ENCODE peak calls at places on chromosomes 16 and 17, in nine cellular contexts. J, Y, X, K, Z, R, L, M and H are unnamed samples.

GRCh38 chr16:21608647-21609328 is 9.4 kb downstream of the METTL9 start:
- DNase-seq in J (peak; percentile 56), R (no peak), K (no peak), M (peak; percentile 63), Y (no peak), Z (no peak), X (no peak), L (no peak), H (no peak)

GRCh38 chr16:83588070-83588469 is 219.7 kb upstream of the HSBP1 start:
- DNase-seq in Z (peak; percentile 82), M (no peak), K (no peak), Y (no peak), J (no peak), R (peak; percentile 51), L (no peak), X (no peak), H (no peak)

GRCh38 chr16:68539704-68540370 is 746 bp downstream of the ZFP90 start:
- DNase-seq in K (no peak), L (no peak), Y (no peak), X (no peak), Z (no peak), M (no peak), J (no peak), R (no peak), H (no peak)

GRCh38 chr17:30352247-30352814 is 18.5 kb upstream of the TMIGD1 start:
- DNase-seq in X (no peak), L (no peak), K (no peak), Z (no peak), J (no peak), R (no peak), M (peak; percentile 96), Y (no peak), H (no peak)

GRCh38 chr16:26598989-26599785 is 467.5 kb upstream of the C16orf82 start:
- DNase-seq in L (no peak), Z (no peak), R (no peak), K (no peak), M (no peak), X (no peak), J (no peak), Y (no peak), H (no peak)

GRCh38 chr16:50547340-50547865 is 793 bp upstream of the NKD1 start:
- DNase-seq in R (no peak), J (no peak), L (peak; percentile 61), K (no peak), Y (no peak), Z (no peak), M (no peak), X (peak; percentile 56), H (peak; percentile 79)

GRCh38 chr16:87146676-87147075 is 170.5 kb downstream of the C16orf95 start:
- DNase-seq in M (no peak), R (no peak), K (no peak), Y (no peak), X (no peak), J (no peak), Z (no peak), L (no peak), H (no peak)

GRCh38 chr16:86087011-86087453 is 188.1 kb downstream of the IRF8 start:
- DNase-seq in Y (no peak), J (no peak), R (no peak), L (no peak), K (no peak), M (peak; percentile 38), Z (peak; percentile 75), X (no peak), H (no peak)

GRCh38 chr17:42184717-42185496 is at the start of gene HCRT:
- DNase-seq in Z (no peak), K (no peak), Y (no peak), X (no peak), M (no peak), R (no peak), L (no peak), J (no peak), H (no peak)

GRCh38 chr17:42180922-42181850 is at the start of gene KCNH4:
- DNase-seq in X (peak; percentile 79), Y (peak; percentile 15), K (peak; percentile 68), J (peak; percentile 70), R (no peak), M (peak; percentile 87), L (no peak), Z (peak; percentile 93), H (peak; percentile 58)

GRCh38 chr17:42181851-42182207 is 887 bp upstream of the KCNH4 start:
- DNase-seq in X (no peak), J (no peak), R (no peak), M (no peak), K (no peak), Z (no peak), L (no peak), Y (no peak), H (no peak)

GRCh38 chr17:42183741-42184711 is 1.2 kb downstream of the HCRT start:
- DNase-seq in R (no peak), Y (peak; percentile 31), J (peak; percentile 63), L (peak; percentile 62), M (peak; percentile 75), X (peak; percentile 83), K (peak; percentile 57), Z (peak; percentile 91), H (peak; percentile 76)

DNA sequence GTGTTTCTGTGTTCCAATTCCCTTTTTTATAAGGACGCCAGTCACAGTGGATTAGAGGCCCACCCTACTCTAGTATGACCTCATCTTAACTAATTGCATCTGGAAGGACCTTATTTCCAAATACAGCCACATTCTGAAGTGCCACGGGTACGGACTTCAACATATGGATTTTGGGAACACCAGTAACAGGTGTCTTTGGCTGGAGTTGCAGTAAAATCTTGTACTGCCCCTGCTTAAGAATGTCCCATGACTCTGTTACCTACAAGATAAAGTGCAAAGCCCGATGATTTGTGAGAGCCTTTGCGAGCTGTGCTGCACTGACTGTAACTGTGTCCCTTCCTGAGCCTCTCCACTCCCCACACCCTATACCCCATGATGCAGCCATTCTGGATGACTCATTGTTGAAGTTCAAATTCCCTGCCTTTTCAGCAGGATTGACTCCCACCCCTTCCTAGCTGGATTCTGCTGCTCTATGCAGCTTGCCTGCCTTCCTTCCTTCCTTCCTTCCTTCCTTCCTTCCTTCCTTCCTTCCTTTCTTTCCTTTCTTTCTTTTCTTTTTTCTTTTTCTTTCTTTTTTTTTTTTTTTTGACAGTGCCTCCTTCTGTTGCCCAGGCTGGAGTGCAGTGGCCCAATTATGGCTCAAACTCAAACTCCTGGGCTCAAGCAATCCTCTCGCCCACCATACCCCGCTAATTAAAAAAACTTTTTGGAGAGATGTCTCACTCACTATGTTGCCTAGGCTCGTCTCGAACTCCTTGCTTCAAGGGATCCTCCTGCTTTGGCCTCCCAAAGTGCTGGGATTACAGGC is 2.1 kb downstream of the HCRT start:
- DNase-seq in Z (no peak), M (no peak), R (no peak), X (no peak), J (peak; percentile 38), L (no peak), K (no peak), Y (no peak), H (no peak)
- TF ChIP-seq CTCF in Z (no peak), M (no peak), R (no peak), X (no peak), J (no peak), L (no peak), K (no peak), Y (no peak), H (no peak)

GRCh38 chr16:81140930-81141780 is 45.0 kb upstream of the GCSH start:
- DNase-seq in L (no peak), K (no peak), R (no peak), Y (no peak), Z (no peak), J (no peak), M (no peak), X (no peak), H (no peak)
- TF ChIP-seq CTCF in L (no peak), K (no peak), R (peak; percentile 46), Y (no peak), Z (no peak), J (peak; percentile 33), M (peak; percentile 24), X (no peak), H (no peak)

DNA sequence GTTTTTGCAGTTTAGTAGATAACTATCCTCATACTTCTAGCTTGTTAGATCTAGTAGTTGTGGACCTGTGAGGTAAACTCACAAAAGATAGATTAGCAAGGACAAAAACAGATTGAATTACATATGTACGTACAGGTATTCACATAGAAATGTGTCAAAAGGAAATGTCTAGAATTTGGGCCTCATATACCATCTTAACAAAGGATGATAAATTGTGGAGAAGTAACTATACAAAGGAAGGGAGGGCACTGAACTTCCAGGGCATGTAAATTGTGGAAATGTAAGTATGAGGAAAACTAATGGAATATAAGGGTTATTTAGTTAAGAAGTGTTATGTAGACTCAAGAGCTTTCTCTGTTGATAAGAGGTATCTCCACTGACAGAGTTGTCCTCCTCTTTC is 477.3 kb downstream of the KCNJ2 start:
- DNase-seq in M (no peak), L (no peak), R (no peak), J (no peak), Y (no peak), Z (no peak), K (no peak), X (no peak), H (no peak)
- TF ChIP-seq CTCF in M (no peak), L (no peak), R (no peak), J (no peak), Y (no peak), Z (no peak), K (no peak), X (no peak), H (no peak)

GRCh38 chr16:19092653-19093410 is 20.9 kb upstream of the ITPRIPL2 start:
- DNase-seq in Z (peak; percentile 37), X (no peak), M (no peak), K (no peak), J (no peak), Y (no peak), L (no peak), R (no peak), H (no peak)

GRCh38 chr16:19098173-19098572 is 15.6 kb upstream of the ITPRIPL2 start:
- DNase-seq in K (no peak), Y (no peak), Z (peak; percentile 5), M (no peak), X (no peak), R (no peak), J (no peak), L (no peak), H (no peak)

GRCh38 chr16:19093631-19094541 is 19.9 kb upstream of the ITPRIPL2 start:
- DNase-seq in J (no peak), M (no peak), K (no peak), L (no peak), X (no peak), R (no peak), Z (peak; percentile 59), Y (no peak), H (no peak)

GRCh38 chr16:19095699-19096098 is 18.1 kb upstream of the ITPRIPL2 start:
- DNase-seq in M (no peak), Y (no peak), X (no peak), K (no peak), R (peak; percentile 61), Z (no peak), L (no peak), J (no peak), H (no peak)

DNA sequence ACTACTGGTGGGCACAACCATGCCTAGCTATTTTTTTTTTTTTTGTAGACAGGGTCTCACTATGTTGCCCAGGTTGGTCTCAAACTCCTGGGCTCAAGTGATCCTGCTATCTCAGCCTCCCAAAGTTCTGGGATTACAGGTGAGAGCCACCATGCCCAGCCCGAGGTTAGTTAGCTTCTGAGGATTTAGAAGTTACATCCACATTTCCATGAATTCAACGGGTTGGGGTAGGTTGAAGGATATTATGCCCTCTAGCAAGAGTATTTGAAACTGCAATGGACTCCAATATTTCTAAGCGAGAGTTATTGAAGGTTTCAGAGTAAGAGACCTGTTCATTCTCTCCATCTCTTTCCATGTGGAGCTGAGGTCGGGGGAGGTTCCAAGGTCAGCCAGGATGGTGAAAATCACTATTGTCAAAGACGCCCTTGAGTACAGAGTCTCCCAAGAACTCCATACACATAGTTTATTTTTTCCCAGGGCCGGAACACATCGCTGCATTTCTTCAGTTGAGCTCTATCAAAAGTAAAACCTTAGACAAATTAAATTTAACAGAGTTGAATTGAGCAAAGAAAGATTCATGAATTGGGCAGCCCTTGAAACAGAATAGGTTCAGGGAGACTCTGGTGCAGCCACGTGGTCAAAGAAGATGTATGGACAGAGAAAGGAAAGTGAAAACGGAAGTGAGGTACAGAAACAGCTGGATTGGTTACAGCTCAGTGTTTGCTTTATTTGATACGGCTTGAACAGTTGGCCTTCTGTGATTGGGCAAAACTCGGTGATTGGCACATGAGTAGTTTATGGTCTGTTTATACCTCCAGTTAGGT is 19.0 kb upstream of the ITPRIPL2 start:
- DNase-seq in R (no peak), M (no peak), Z (peak; percentile 23), J (peak; percentile 40), K (no peak), X (peak; percentile 50), L (no peak), Y (no peak), H (peak; percentile 61)
- TF ChIP-seq CTCF in R (peak; percentile 27), M (no peak), Z (no peak), J (no peak), K (no peak), X (no peak), L (no peak), Y (no peak), H (no peak)